ENCODE peak calls at places on chromosomes 5 and 9, in seven cellular contexts. V is H1, J is GM12891, K is K562, I is SK-N-SH, A is HepG2, P is GM12878. M is an unnamed sample.

GRCh38 chr5:175590471-175590881 is 67.4 kb upstream of the HRH2 start:
- DNase-seq in V (no peak), J (no peak), K (no peak), I (no peak), A (no peak), P (no peak), M (no peak)

GRCh38 chr5:34522599-34523381 is 133.3 kb upstream of the RAI14 start:
- DNase-seq in V (peak), J (peak), K (peak), I (peak), A (peak), P (no peak), M (peak)

GRCh38 chr9:130794923-130795495 is 40.0 kb upstream of the ABL1 start:
- DNase-seq in V (no peak), J (no peak), K (no peak), I (no peak), A (no peak), P (no peak), M (no peak)

GRCh38 chr9:79408617-79409016 is 163.1 kb upstream of the TLE4 start:
- DNase-seq in V (no peak), J (no peak), K (no peak), I (no peak), A (no peak), P (no peak), M (no peak)

GRCh38 chr9:80492221-80492620 is 920.5 kb downstream of the TLE4 start:
- DNase-seq in V (no peak), J (no peak), K (no peak), I (no peak), A (no peak), P (no peak), M (no peak)

GRCh38 chr5:67577424-67577823 is 380.8 kb upstream of the CD180 start:
- DNase-seq in V (no peak), J (no peak), K (no peak), I (no peak), A (no peak), P (no peak), M (no peak)

GRCh38 chr9:91341258-91341746 is 20.4 kb downstream of the AUH start:
- DNase-seq in V (no peak), J (no peak), K (peak), I (no peak), A (no peak), P (no peak), M (no peak)

GRCh38 chr9:16143947-16144890 is 591.4 kb downstream of the CCDC171 start:
- DNase-seq in V (no peak), J (no peak), K (no peak), I (no peak), A (no peak), P (no peak), M (no peak)

GRCh38 chr5:72036951-72037350 is 70.3 kb upstream of the MAP1B start:
- DNase-seq in V (no peak), J (no peak), K (no peak), I (no peak), A (no peak), P (no peak), M (no peak)

GRCh38 chr9:115766495-115766894 is 387.1 kb upstream of the PAPPA start:
- DNase-seq in V (no peak), J (no peak), K (no peak), I (no peak), A (no peak), P (no peak), M (no peak)

GRCh38 chr9:117092582-117092981 is 322.3 kb downstream of the ASTN2 start:
- DNase-seq in V (no peak), J (no peak), K (no peak), I (no peak), A (no peak), P (no peak), M (no peak)

GRCh38 chr9:134624119-134624826 is 17.3 kb upstream of the COL5A1 start:
- DNase-seq in V (no peak), J (no peak), K (no peak), I (no peak), A (no peak), P (no peak), M (no peak)

GRCh38 chr5:14433202-14433601 is 148.4 kb upstream of the OTULINL start:
- DNase-seq in V (no peak), J (no peak), K (no peak), I (no peak), A (no peak), P (no peak), M (no peak)

GRCh38 chr5:64339776-64340175 is 166.0 kb upstream of the RGS7BP start:
- DNase-seq in V (no peak), J (no peak), K (no peak), I (no peak), A (no peak), P (no peak), M (no peak)

GRCh38 chr5:891117-891836 is 1.3 kb downstream of the BRD9 start:
- DNase-seq in V (no peak), J (no peak), K (peak), I (peak), A (peak), P (no peak), M (no peak)

GRCh38 chr9:136572003-136572595 is 26.3 kb upstream of the NOTCH1 start:
- DNase-seq in V (peak), J (no peak), K (no peak), I (no peak), A (peak), P (no peak), M (no peak)

GRCh38 chr5:160097981-160098380 is 21.3 kb downstream of the PWWP2A start:
- DNase-seq in V (no peak), J (no peak), K (no peak), I (no peak), A (no peak), P (no peak), M (no peak)

GRCh38 chr5:81194633-81195333 is 38.3 kb upstream of the CKMT2 start:
- DNase-seq in V (peak), J (peak), K (peak), I (peak), A (peak), P (no peak), M (peak)

GRCh38 chr9:70438341-70438924 is 24.0 kb upstream of the KLF9 start:
- DNase-seq in V (no peak), J (no peak), K (peak), I (no peak), A (peak), P (no peak), M (no peak)

GRCh38 chr5:125587631-125588030 is 835.6 kb upstream of the GRAMD2B start:
- DNase-seq in V (no peak), J (no peak), K (no peak), I (no peak), A (no peak), P (no peak), M (no peak)

GRCh38 chr9:14159440-14160222 is 154.3 kb downstream of the NFIB start:
- DNase-seq in V (no peak), J (no peak), K (no peak), I (no peak), A (no peak), P (no peak), M (no peak)

GRCh38 chr9:73525350-73525749 is 373.7 kb downstream of the ANXA1 start:
- DNase-seq in V (no peak), J (no peak), K (no peak), I (no peak), A (no peak), P (no peak), M (no peak)

GRCh38 chr5:110854200-110854599 is 115.4 kb downstream of the SLC25A46 start:
- DNase-seq in V (no peak), J (no peak), K (no peak), I (no peak), A (no peak), P (no peak), M (no peak)

GRCh38 chr9:81737871-81738507 is 48.6 kb upstream of the TLE1 start:
- DNase-seq in V (no peak), J (no peak), K (no peak), I (no peak), A (peak), P (no peak), M (no peak)

GRCh38 chr5:154214236-154215106 is 23.9 kb downstream of the GALNT10 start:
- DNase-seq in V (no peak), J (no peak), K (no peak), I (no peak), A (no peak), P (no peak), M (no peak)

GRCh38 chr9:119251951-119252350 is 117.3 kb downstream of the BRINP1 start:
- DNase-seq in V (no peak), J (no peak), K (no peak), I (no peak), A (no peak), P (no peak), M (no peak)

GRCh38 chr5:59923465-59923864 is 29.9 kb upstream of the PDE4D start:
- DNase-seq in V (no peak), J (no peak), K (no peak), I (no peak), A (no peak), P (no peak), M (no peak)

GRCh38 chr5:148820778-148821395 is 5.5 kb upstream of the ADRB2 start:
- DNase-seq in V (no peak), J (no peak), K (peak), I (no peak), A (peak), P (no peak), M (no peak)

GRCh38 chr9:98552306-98552705 is 156.4 kb downstream of the GABBR2 start:
- DNase-seq in V (no peak), J (no peak), K (no peak), I (no peak), A (no peak), P (no peak), M (no peak)
- TF ChIP-seq TAF1 in V (no peak), J (no peak), K (no peak), I (no peak), A (no peak), P (no peak), M (no peak)

DNA sequence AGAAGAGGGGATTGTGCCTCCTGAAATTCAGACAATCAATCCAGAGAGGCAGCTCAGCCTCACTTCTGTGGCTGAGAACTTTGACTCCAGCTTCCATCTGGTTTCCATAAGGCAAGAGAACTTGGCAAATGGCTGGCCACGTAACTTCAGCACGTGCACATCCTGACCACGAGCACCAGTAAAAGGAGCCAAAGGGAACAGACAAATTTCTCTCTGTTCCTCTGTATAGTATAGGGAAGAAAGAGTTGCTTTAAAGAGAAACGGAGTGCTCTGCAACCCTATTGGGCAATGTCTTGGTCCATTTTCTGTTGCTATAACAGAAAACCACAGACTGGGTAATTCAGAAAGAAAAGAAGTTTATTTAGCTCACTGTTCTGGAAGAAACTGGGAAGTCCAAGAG is 558.8 kb downstream of the ACTL7B start:
- DNase-seq in V (no peak), J (no peak), K (no peak), I (no peak), A (no peak), P (no peak), M (no peak)
- TF ChIP-seq TAF1 in V (no peak), J (no peak), K (no peak), I (no peak), A (no peak), P (no peak), M (no peak)

GRCh38 chr5:179778591-179778990 is 15.2 kb upstream of the LTC4S start:
- DNase-seq in V (no peak), J (no peak), K (no peak), I (no peak), A (no peak), P (no peak), M (no peak)
- TF ChIP-seq TAF1 in V (no peak), J (no peak), K (no peak), I (no peak), A (no peak), P (no peak), M (no peak)

GRCh38 chr5:169875091-169875727 is 105.1 kb downstream of the INSYN2B start:
- DNase-seq in V (no peak), J (no peak), K (no peak), I (no peak), A (no peak), P (no peak), M (no peak)
- TF ChIP-seq TAF1 in V (no peak), J (no peak), K (no peak), I (no peak), A (no peak), P (no peak), M (no peak)

GRCh38 chr9:42852133-42852532 is 668.7 kb downstream of the SPATA31A6 start:
- DNase-seq in V (peak), J (no peak), K (no peak), I (peak), A (peak), P (no peak), M (no peak)
- TF ChIP-seq TAF1 in V (no peak), J (no peak), K (no peak), I (no peak), A (peak), P (no peak), M (no peak)

GRCh38 chr5:130316971-130317421 is 412.7 kb downstream of the CHSY3 start:
- DNase-seq in V (no peak), J (no peak), K (no peak), I (no peak), A (no peak), P (no peak), M (no peak)
- TF ChIP-seq TAF1 in V (no peak), J (no peak), K (no peak), I (no peak), A (no peak), P (no peak), M (no peak)

GRCh38 chr5:174307031-174307408 is 261.5 kb downstream of the NSG2 start:
- DNase-seq in V (peak), J (no peak), K (no peak), I (peak), A (no peak), P (no peak), M (no peak)
- TF ChIP-seq TAF1 in V (no peak), J (no peak), K (no peak), I (no peak), A (no peak), P (no peak), M (no peak)

DNA sequence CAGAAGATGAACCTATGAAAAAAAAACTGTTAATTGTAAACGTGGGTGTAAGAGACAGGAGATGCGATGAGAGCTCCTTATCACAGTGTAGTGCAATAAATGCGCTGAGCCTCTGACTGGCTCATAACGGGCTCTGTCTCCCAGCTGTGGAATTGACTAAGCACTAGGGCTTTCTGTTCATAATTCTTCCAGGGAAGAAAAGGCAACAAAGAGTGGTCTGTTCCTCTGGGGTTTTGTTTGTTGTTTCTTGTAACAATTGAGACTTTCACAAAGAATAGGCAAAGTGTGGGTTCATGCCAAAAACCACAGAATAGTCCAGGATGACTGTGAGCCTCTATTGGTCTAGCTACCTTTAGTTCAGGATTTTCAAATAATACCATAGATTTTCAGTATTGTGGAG is 39.4 kb downstream of the UBE2QL1 start:
- DNase-seq in V (no peak), J (no peak), K (no peak), I (no peak), A (no peak), P (no peak), M (no peak)
- TF ChIP-seq TAF1 in V (no peak), J (no peak), K (no peak), I (no peak), A (no peak), P (no peak), M (no peak)